ENCODE peak calls at places on chromosomes 6 and 20, in five cellular contexts. Y is dorsolateral prefrontal cortex, J is fibroblast of lung, Z is tibial nerve, P is epithelial cell of proximal tubule. L is an unnamed sample.

GRCh38 chr6:11711994-11712698 is 66.5 kb downstream of the ADTRP start:
- DNase-seq in Y (no peak), J (peak), Z (no peak), P (no peak), L (no peak)

GRCh38 chr6:126041516-126042447 is 55.4 kb downstream of the TRMT11 start:
- DNase-seq in Y (no peak), J (peak), Z (no peak), P (no peak), L (no peak)

GRCh38 chr6:89799756-89800155 is 19.8 kb downstream of the MDN1 start:
- DNase-seq in Y (no peak), J (no peak), Z (no peak), P (no peak), L (no peak)

GRCh38 chr6:121309768-121310473 is 24.4 kb downstream of the TBC1D32 start:
- DNase-seq in Y (no peak), J (peak), Z (no peak), P (no peak), L (peak)

GRCh38 chr6:32178547-32179440 is 589 bp downstream of the RNF5 start:
- DNase-seq in Y (no peak), J (no peak), Z (no peak), P (no peak), L (no peak)

GRCh38 chr6:98118357-98119045 is 715.9 kb upstream of the POU3F2 start:
- DNase-seq in Y (no peak), J (no peak), Z (no peak), P (no peak), L (peak)

GRCh38 chr20:33821270-33821836 is 10.2 kb downstream of the CHMP4B start:
- DNase-seq in Y (no peak), J (no peak), Z (no peak), P (no peak), L (no peak)

GRCh38 chr6:31557443-31558317 is 10.3 kb downstream of the NFKBIL1 start:
- DNase-seq in Y (no peak), J (no peak), Z (no peak), P (no peak), L (no peak)

GRCh38 chr6:15956205-15957106 is 172.4 kb upstream of the MYLIP start:
- DNase-seq in Y (no peak), J (peak), Z (peak), P (no peak), L (no peak)

GRCh38 chr6:132115714-132116366 is 164.7 kb upstream of the CCN2 start:
- DNase-seq in Y (no peak), J (no peak), Z (no peak), P (no peak), L (no peak)

GRCh38 chr6:37052027-37052628 is 46.7 kb downstream of the FGD2 start:
- DNase-seq in Y (no peak), J (no peak), Z (no peak), P (no peak), L (no peak)

GRCh38 chr6:107823047-107823557 is 1.0 kb downstream of the SCML4 start:
- DNase-seq in Y (no peak), J (no peak), Z (no peak), P (no peak), L (no peak)

GRCh38 chr6:89239338-89239737 is 22.2 kb upstream of the GABRR1 start:
- DNase-seq in Y (no peak), J (no peak), Z (no peak), P (no peak), L (no peak)

GRCh38 chr6:37172991-37173572 is 3.1 kb downstream of the PIM1 start:
- DNase-seq in Y (no peak), J (no peak), Z (no peak), P (no peak), L (no peak)

GRCh38 chr20:41137412-41138216 is at the start of gene PLCG1:
- DNase-seq in Y (peak), J (peak), Z (peak), P (no peak), L (no peak)

GRCh38 chr6:42120895-42121865 is 21.2 kb downstream of the C6orf132 start:
- DNase-seq in Y (no peak), J (peak), Z (no peak), P (peak), L (no peak)

GRCh38 chr6:47168176-47168575 is 126.0 kb upstream of the ADGRF1 start:
- DNase-seq in Y (no peak), J (peak), Z (no peak), P (peak), L (peak)

GRCh38 chr6:44012078-44012493 is 115.2 kb downstream of the MRPL14 start:
- DNase-seq in Y (no peak), J (peak), Z (no peak), P (peak), L (no peak)

GRCh38 chr20:50248104-50248631 is 57.5 kb downstream of the CEBPB start:
- DNase-seq in Y (no peak), J (peak), Z (no peak), P (no peak), L (no peak)

GRCh38 chr6:151998784-151999183 is 191.3 kb downstream of the ESR1 start:
- DNase-seq in Y (no peak), J (no peak), Z (no peak), P (no peak), L (no peak)

GRCh38 chr6:79048611-79049010 is 29.4 kb downstream of the PHIP start:
- DNase-seq in Y (no peak), J (peak), Z (no peak), P (no peak), L (peak)

GRCh38 chr20:17733781-17734304 is 34.1 kb downstream of the BANF2 start:
- DNase-seq in Y (no peak), J (no peak), Z (no peak), P (no peak), L (no peak)

GRCh38 chr6:136921936-136922679 is at the start of gene SLC35D3:
- DNase-seq in Y (no peak), J (no peak), Z (no peak), P (no peak), L (no peak)

GRCh38 chr6:158770533-158770932 is 48.6 kb downstream of the EZR start:
- DNase-seq in Y (no peak), J (no peak), Z (peak), P (no peak), L (no peak)

GRCh38 chr6:121849477-121849876 is 414.0 kb downstream of the GJA1 start:
- DNase-seq in Y (no peak), J (peak), Z (peak), P (no peak), L (no peak)

GRCh38 chr6:129510930-129511329 is 199.0 kb downstream of the ARHGAP18 start:
- DNase-seq in Y (no peak), J (peak), Z (no peak), P (no peak), L (no peak)

GRCh38 chr6:148251286-148251685 is 91.4 kb upstream of the SASH1 start:
- DNase-seq in Y (no peak), J (peak), Z (no peak), P (no peak), L (no peak)

GRCh38 chr6:37054171-37054570 is 48.7 kb downstream of the FGD2 start:
- DNase-seq in Y (no peak), J (no peak), Z (no peak), P (no peak), L (no peak)

GRCh38 chr6:105137388-105137787 is 42.4 kb downstream of the POPDC3 start:
- DNase-seq in Y (no peak), J (peak), Z (peak), P (no peak), L (no peak)

GRCh38 chr6:36197739-36198221 is 1.2 kb downstream of the BRPF3 start:
- DNase-seq in Y (peak), J (no peak), Z (no peak), P (no peak), L (no peak)

GRCh38 chr6:157104803-157105202 is 218.5 kb downstream of the TMEM242 start:
- DNase-seq in Y (no peak), J (no peak), Z (no peak), P (no peak), L (no peak)

GRCh38 chr6:163308629-163309276 is 105.8 kb upstream of the QKI start:
- DNase-seq in Y (no peak), J (no peak), Z (no peak), P (no peak), L (no peak)

GRCh38 chr6:53752856-53753255 is 41.9 kb upstream of the LRRC1 start:
- DNase-seq in Y (no peak), J (peak), Z (no peak), P (no peak), L (no peak)

GRCh38 chr6:52130440-52130839 is 43.0 kb upstream of the PKHD1 start:
- DNase-seq in Y (no peak), J (no peak), Z (no peak), P (peak), L (no peak)

GRCh38 chr6:84492246-84493135 is 265.0 kb upstream of the CEP162 start:
- DNase-seq in Y (no peak), J (peak), Z (no peak), P (no peak), L (no peak)

GRCh38 chr20:24957326-24957996 is 8.4 kb downstream of the CST7 start:
- DNase-seq in Y (no peak), J (no peak), Z (no peak), P (no peak), L (no peak)

GRCh38 chr6:85923013-85923430 is 280.3 kb upstream of the SYNCRIP start:
- DNase-seq in Y (peak), J (peak), Z (no peak), P (peak), L (peak)

GRCh38 chr6:163414117-163414366 is 476 bp upstream of the QKI start:
- DNase-seq in Y (no peak), J (no peak), Z (no peak), P (no peak), L (no peak)

GRCh38 chr6:27478141-27478705 is 5.3 kb upstream of the ZNF184 start:
- DNase-seq in Y (no peak), J (peak), Z (no peak), P (no peak), L (no peak)

GRCh38 chr6:402901-403658 is 11.5 kb downstream of the IRF4 start:
- DNase-seq in Y (no peak), J (no peak), Z (no peak), P (no peak), L (no peak)

GRCh38 chr6:160070427-160070826 is 51.2 kb upstream of the SLC22A1 start:
- DNase-seq in Y (no peak), J (no peak), Z (no peak), P (no peak), L (no peak)

GRCh38 chr6:160070831-160071230 is 50.8 kb upstream of the SLC22A1 start:
- DNase-seq in Y (no peak), J (no peak), Z (no peak), P (no peak), L (no peak)

GRCh38 chr6:160069459-160069858 is 52.2 kb upstream of the SLC22A1 start:
- DNase-seq in Y (no peak), J (no peak), Z (no peak), P (no peak), L (no peak)

GRCh38 chr6:160073272-160073671 is 48.3 kb upstream of the SLC22A1 start:
- DNase-seq in Y (no peak), J (no peak), Z (no peak), P (no peak), L (no peak)

DNA sequence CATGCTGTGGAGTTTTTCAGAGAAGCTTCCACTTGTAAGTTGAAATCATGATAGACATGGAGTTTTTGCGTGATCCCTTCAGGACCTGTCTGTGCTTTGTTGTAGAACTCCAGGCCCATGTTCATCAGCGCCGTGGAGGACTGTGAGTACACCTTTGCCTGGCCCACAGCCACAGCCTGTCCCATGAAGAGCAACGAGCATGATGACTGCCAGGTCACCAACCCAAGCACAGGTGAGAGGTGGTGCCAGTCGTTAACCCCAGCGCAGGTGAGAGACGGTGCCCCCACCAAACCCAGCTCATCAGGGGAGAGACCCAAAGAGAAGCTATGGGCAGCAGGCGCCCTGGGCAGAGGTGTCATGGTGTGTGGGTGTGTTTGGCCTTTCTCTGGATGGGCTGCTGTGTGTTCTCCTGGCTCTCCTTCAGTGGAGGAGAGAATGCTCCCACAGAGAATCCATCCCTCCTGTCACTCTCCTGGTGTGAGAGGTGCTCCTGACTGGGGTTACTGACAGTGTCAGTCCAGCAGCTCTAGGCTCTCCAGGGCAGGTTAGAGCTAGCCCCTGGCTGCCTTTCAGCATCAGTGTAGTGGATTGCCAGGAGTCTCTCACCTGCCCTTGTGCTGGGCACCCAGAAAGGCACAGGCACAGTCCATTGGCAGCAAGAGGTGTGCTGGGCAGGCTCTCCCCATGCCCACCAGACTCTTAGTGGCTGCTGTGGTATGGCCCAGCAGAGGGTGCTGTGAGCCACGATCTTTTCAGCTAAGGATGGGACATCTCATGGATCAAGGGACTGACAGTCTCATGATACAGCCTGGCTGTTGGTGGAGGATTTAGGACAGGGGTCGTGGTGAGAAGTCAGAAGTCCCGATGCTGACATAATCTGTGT is 49.6 kb upstream of the SLC22A1 start:
- DNase-seq in Y (no peak), J (no peak), Z (no peak), P (no peak), L (no peak)
- TF ChIP-seq CTCF in Y (no peak), J (peak), Z (no peak), P (peak), L (peak)

DNA sequence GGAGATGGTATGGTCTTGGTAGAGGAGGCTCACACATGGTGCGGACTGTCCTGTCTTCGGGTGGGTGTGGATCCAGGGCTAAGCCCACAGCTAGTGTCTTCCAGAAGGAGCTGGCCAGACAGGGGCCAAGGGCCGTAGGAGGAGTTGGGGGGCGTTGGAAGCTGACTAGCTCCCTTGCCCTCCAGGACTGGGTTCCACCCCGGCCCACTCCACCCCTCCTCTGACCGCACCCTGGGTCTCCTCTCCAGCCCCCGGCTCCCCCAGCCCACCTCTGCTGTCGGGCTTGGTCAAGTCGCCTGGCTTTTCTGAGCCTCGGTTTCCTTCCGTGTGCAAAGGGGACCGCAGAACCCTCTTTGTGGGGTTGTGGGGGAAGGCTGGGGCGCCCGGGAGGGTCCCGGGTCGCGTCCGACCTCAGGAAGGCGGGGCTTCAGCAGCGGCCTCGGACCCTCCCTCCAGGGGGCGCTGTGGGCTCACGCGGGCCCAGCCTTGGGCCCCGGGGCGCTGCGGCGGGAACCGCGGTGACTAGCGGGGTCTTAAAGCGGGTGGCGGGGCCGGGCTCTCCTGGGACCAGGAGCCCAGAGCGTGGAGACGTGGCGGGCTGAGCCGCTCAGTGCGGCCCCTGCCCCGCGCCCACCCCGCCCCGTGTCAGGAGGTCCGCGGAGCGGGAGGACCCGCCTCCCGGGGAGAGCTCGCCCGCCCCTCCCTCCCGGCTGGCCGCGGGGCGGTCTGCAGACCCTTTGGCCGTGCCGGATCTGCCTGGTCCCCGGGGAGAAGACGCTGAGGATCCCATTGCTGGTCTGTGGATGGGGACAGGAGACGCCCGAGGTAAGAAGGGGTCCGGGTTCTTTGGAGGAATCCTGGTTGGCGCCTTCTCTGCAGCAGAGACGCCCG is 5.4 kb downstream of the NPBWR2 start:
- DNase-seq in Y (peak), J (no peak), Z (no peak), P (no peak), L (no peak)
- TF ChIP-seq CTCF in Y (peak), J (peak), Z (peak), P (peak), L (peak)

GRCh38 chr6:138525355-138525754 is 26.1 kb upstream of the NHSL1 start:
- DNase-seq in Y (no peak), J (no peak), Z (no peak), P (no peak), L (no peak)
- TF ChIP-seq CTCF in Y (no peak), J (no peak), Z (no peak), P (no peak), L (no peak)

DNA sequence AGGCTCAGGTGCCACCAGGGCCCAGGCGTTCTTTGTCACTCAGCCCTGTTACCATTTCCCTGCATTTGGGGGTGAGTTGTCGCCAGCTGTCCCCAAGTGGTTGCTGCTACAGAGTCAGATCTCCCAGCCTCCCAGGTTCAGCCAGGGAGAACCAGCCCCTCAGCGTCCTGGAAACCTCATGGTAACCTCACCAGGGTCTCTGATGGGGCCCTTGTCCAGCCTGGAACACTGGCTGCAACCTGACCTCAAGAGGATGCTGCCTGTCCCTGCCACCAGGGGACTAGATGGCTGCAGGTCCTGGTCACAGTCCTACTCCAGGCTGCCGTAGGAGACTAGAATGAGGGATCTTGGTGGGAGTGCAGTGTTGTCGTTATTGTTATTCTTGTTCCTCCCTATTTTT is 228.3 kb upstream of the PDE10A start:
- DNase-seq in Y (no peak), J (no peak), Z (no peak), P (no peak), L (no peak)
- TF ChIP-seq CTCF in Y (no peak), J (no peak), Z (no peak), P (peak), L (peak)